ENCODE peak calls at places on chromosomes 3 and 15, in six cellular contexts. S, X, Z, G, N and Y are unnamed samples. For H3K9me2, the result is how much of the 10 kb centered on the place peaks cover.

GRCh38 chr3:71201939-71202338 is 381.6 kb downstream of the FOXP1 start:
- DNase-seq in X (no peak), Z (peak), S (no peak), N (no peak), G (no peak), Y (peak)

GRCh38 chr3:149266733-149267132 is 45.1 kb upstream of the CP start:
- DNase-seq in S (no peak), G (no peak), Z (peak), N (no peak), X (no peak), Y (no peak)

GRCh38 chr3:11567516-11568467 is 75.9 kb downstream of the VGLL4 start:
- DNase-seq in G (peak), X (no peak), S (no peak), N (no peak), Z (peak), Y (peak)

GRCh38 chr15:45714501-45715488 is 80.0 kb downstream of the SQOR start:
- DNase-seq in G (peak), Z (peak), X (peak), S (peak), N (peak), Y (peak)

GRCh38 chr3:101212740-101213139 is 107.6 kb downstream of the IMPG2 start:
- DNase-seq in Z (no peak), S (no peak), X (peak), N (no peak), G (no peak), Y (no peak)

GRCh38 chr3:9014189-9014588 is 50.9 kb upstream of the RAD18 start:
- DNase-seq in G (no peak), S (no peak), N (no peak), Z (peak), X (no peak), Y (peak)

GRCh38 chr15:59622289-59622688 is 10.7 kb downstream of the GCNT3 start:
- DNase-seq in G (peak), Z (peak), S (peak), N (peak), X (peak), Y (peak)

GRCh38 chr15:27086146-27086545 is 115.2 kb downstream of the GABRG3 start:
- DNase-seq in Z (no peak), N (no peak), S (no peak), X (no peak), G (no peak), Y (no peak)

GRCh38 chr3:11810276-11810675 is 36.4 kb downstream of the TAMM41 start:
- DNase-seq in X (no peak), Z (peak), S (no peak), N (no peak), G (no peak), Y (peak)

GRCh38 chr3:43855674-43856299 is 165.0 kb downstream of the ABHD5 start:
- DNase-seq in Z (peak), G (peak), N (peak), S (peak), X (peak), Y (peak)

GRCh38 chr3:69865920-69866679 is 126.8 kb downstream of the MITF start:
- DNase-seq in G (no peak), S (no peak), N (no peak), Z (no peak), X (no peak), Y (no peak)

GRCh38 chr15:41622901-41623300 is 37.3 kb upstream of the MGA start:
- DNase-seq in X (no peak), N (no peak), S (no peak), Z (no peak), G (no peak), Y (no peak)

GRCh38 chr3:105828703-105829102 is 40.1 kb downstream of the CBLB start:
- DNase-seq in N (no peak), S (no peak), G (no peak), Z (no peak), X (peak), Y (no peak)

GRCh38 chr3:15325228-15325627 is 7.2 kb downstream of the SH3BP5 start:
- DNase-seq in X (no peak), S (no peak), N (no peak), G (no peak), Z (peak), Y (peak)

GRCh38 chr15:56327721-56328502 is 37.3 kb upstream of the TEX9 start:
- DNase-seq in Z (peak), X (no peak), N (no peak), S (no peak), G (no peak), Y (peak)

GRCh38 chr3:192887047-192887446 is 30.6 kb downstream of the MB21D2 start:
- DNase-seq in G (peak), S (no peak), Z (no peak), N (no peak), X (no peak), Y (peak)

GRCh38 chr3:162337630-162338029 is 841.0 kb downstream of the OTOL1 start:
- DNase-seq in X (no peak), G (no peak), N (no peak), S (no peak), Z (no peak), Y (peak)

GRCh38 chr3:100271522-100271921 is 10.7 kb downstream of the TBC1D23 start:
- DNase-seq in X (no peak), N (no peak), S (no peak), Z (no peak), G (no peak), Y (no peak)

GRCh38 chr3:127131625-127132170 is 61.2 kb upstream of the PRR23E start:
- DNase-seq in S (no peak), X (no peak), Z (no peak), G (no peak), N (no peak), Y (no peak)

GRCh38 chr3:76997733-76998132 is 42.2 kb upstream of the ROBO2 start:
- DNase-seq in S (no peak), X (no peak), N (no peak), G (no peak), Z (peak), Y (no peak)

GRCh38 chr3:23668430-23668904 is 137.3 kb upstream of the UBE2E1 start:
- DNase-seq in Z (peak), G (peak), X (no peak), S (no peak), N (no peak), Y (peak)

GRCh38 chr3:2141482-2141881 is 42.8 kb downstream of the CNTN4 start:
- DNase-seq in X (no peak), N (no peak), G (no peak), S (no peak), Z (no peak), Y (no peak)

GRCh38 chr15:59406446-59406845 is 31.5 kb upstream of the FAM81A start:
- DNase-seq in N (peak), G (no peak), S (peak), X (peak), Z (no peak), Y (no peak)

GRCh38 chr3:26236511-26236910 is 386.1 kb upstream of the LRRC3B start:
- DNase-seq in Z (no peak), X (no peak), S (no peak), N (no peak), G (no peak), Y (no peak)

GRCh38 chr3:194137314-194138097 is 1.6 kb downstream of the HES1 start:
- DNase-seq in X (peak), Z (peak), S (peak), G (no peak), N (peak), Y (peak)

GRCh38 chr15:101394654-101395053 is 94.9 kb downstream of the PCSK6 start:
- DNase-seq in Z (no peak), G (no peak), S (no peak), N (no peak), X (no peak), Y (no peak)

GRCh38 chr3:86937306-86937791 is 53.6 kb downstream of the VGLL3 start:
- DNase-seq in Z (peak), G (no peak), N (no peak), X (no peak), S (no peak), Y (no peak)

GRCh38 chr3:157438371-157438735 is 1.7 kb downstream of the PTX3 start:
- DNase-seq in X (no peak), Z (peak), S (no peak), G (no peak), N (no peak), Y (peak)

GRCh38 chr3:157939166-157939565 is 167.1 kb downstream of the SHOX2 start:
- DNase-seq in S (no peak), N (no peak), X (peak), G (no peak), Z (no peak), Y (no peak)

GRCh38 chr15:35496585-35496984 is 49.4 kb downstream of the DPH6 start:
- DNase-seq in S (no peak), G (no peak), N (peak), Z (no peak), X (no peak), Y (no peak)

GRCh38 chr15:36479200-36479896 is 100.1 kb upstream of the CDIN1 start:
- DNase-seq in S (no peak), Z (peak), X (no peak), G (no peak), N (no peak), Y (no peak)

GRCh38 chr3:193552911-193553310 is 1.8 kb downstream of the ATP13A4 start:
- DNase-seq in N (no peak), S (no peak), G (no peak), X (no peak), Z (no peak), Y (no peak)

GRCh38 chr3:14145670-14146380 is 21.0 kb downstream of the TMEM43 start:
- DNase-seq in Z (no peak), G (no peak), S (no peak), X (no peak), N (no peak), Y (no peak)

GRCh38 chr3:140753865-140754754 is 76.2 kb downstream of the TRIM42 start:
- DNase-seq in X (no peak), Z (no peak), G (no peak), N (peak), S (peak), Y (peak)

GRCh38 chr3:140752499-140752898 is 74.6 kb downstream of the TRIM42 start:
- DNase-seq in G (no peak), Z (no peak), X (peak), N (no peak), S (no peak), Y (no peak)

GRCh38 chr3:140748171-140748570 is 70.3 kb downstream of the TRIM42 start:
- DNase-seq in S (no peak), G (no peak), N (no peak), X (no peak), Z (no peak), Y (no peak)

GRCh38 chr3:140748903-140749302 is 71.0 kb downstream of the TRIM42 start:
- DNase-seq in N (no peak), X (no peak), S (no peak), Z (no peak), G (no peak), Y (no peak)
- H2AFZ ChIP-seq in N (no peak), X (no peak), S (no peak), Z (no peak), G (no peak), Y (no peak)

DNA sequence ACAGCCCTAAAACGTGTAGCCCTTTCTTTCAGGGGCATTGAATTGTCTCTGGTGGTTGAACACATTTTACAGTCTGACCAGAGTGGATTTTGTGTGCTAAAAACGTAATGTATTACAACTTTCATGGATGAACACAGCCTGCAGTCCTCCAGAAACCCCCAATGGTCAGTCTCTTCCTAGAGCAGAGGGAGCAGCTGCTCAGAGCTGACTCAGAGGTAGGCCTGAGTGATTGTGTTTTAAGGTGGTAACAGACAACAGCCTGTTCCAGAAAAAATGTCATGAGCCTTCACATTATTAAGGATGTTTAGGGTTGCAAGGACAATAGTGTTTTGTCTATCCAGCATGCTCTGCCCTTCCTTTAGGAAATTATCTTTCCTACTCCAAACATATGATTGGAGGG is 34.5 kb upstream of the CTNNB1 start:
- DNase-seq in X (no peak), G (no peak), N (no peak), Z (no peak), S (no peak), Y (no peak)
- H3K9me2 ChIP-seq in X (under half), G (under half), N (under half), Z (under half), S (under half), Y (under half)

DNA sequence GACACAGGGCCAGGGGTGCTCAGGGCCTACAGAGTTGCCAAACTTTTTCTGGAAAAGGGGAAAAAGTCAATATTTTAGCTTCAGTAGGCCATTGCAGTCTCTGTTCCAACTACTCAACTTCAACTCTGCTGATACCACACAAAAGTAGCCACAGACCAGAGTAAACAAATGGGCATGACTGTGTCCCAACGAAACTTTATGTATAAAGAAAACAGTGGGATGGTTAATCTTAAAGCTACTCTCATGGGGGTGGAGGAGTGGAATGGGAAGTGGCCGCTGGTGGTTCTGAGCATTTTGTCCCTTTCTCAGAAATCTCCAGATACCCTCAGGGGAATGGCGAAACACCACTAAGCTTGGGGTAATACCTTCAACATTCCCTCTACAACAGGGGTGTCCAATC is 69.9 kb downstream of the OSBPL10 start:
- DNase-seq in G (no peak), X (no peak), N (no peak), Z (no peak), S (no peak), Y (no peak)
- H3K4me2 ChIP-seq in G (no peak), X (peak), N (no peak), Z (no peak), S (peak), Y (no peak)

GRCh38 chr15:72968531-72968922 is 83.7 kb upstream of the NEO1 start:
- DNase-seq in Z (no peak), S (no peak), X (peak), N (no peak), G (no peak), Y (peak)

GRCh38 chr15:72967397-72967796 is 84.9 kb upstream of the NEO1 start:
- DNase-seq in N (no peak), X (no peak), Z (no peak), G (no peak), S (no peak), Y (no peak)

GRCh38 chr15:72967836-72968530 is 84.3 kb upstream of the NEO1 start:
- DNase-seq in N (no peak), X (no peak), G (no peak), Z (no peak), S (no peak), Y (no peak)

GRCh38 chr15:72965671-72966070 is 86.6 kb upstream of the NEO1 start:
- DNase-seq in G (no peak), Z (no peak), S (no peak), N (no peak), X (no peak), Y (no peak)

DNA sequence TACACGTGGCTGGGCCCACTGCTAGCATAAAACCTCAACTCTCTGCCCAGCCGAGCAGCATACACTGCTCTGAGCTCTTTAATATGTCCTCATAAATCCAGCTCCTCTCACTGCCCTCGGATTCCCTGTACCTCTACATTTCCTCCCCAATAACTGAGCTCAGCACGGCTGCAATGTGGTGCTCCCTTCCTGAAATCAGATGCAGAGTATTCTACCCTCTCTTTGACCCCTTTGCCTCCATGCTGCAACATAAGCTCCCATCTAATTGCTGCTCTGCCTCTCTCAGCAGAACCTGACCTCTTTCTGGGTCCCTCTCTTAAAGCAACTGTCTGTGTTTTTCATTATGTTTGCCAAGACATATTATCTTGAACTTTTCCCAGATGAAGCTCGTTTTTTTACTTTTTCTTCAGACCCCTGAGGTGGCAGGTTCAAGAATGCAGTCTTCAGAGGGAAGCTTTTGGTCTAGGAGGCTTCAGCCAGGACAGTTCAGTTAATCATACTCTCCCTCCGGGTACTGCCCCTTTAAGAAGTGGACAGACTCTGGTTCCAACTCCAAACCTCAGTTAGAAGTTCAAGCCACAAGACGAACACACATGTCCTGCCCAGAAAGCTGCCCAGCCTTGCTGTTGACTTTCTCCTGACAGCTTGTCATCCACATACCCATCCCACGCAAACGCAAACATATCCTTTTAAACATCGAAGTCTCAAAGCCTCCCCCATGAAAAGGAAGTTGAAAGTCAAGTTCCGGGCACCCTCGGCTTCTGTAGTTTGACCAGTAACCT is 81.1 kb upstream of the NEO1 start:
- DNase-seq in G (no peak), N (no peak), Z (peak), S (no peak), X (no peak), Y (no peak)
- H2AFZ ChIP-seq in G (no peak), N (no peak), Z (peak), S (no peak), X (no peak), Y (no peak)

GRCh38 chr3:16793321-16793720 is 91.4 kb upstream of the PLCL2 start:
- DNase-seq in N (no peak), Z (no peak), G (no peak), X (no peak), S (no peak), Y (no peak)

GRCh38 chr3:16789344-16790100 is 95.2 kb upstream of the PLCL2 start:
- DNase-seq in G (no peak), Z (no peak), N (no peak), X (no peak), S (peak), Y (no peak)

GRCh38 chr3:16790432-16791379 is 94.0 kb upstream of the PLCL2 start:
- DNase-seq in N (no peak), S (no peak), X (no peak), G (no peak), Z (no peak), Y (no peak)

GRCh38 chr3:16784958-16785357 is 99.8 kb upstream of the PLCL2 start:
- DNase-seq in N (no peak), X (no peak), G (no peak), S (no peak), Z (no peak), Y (no peak)

DNA sequence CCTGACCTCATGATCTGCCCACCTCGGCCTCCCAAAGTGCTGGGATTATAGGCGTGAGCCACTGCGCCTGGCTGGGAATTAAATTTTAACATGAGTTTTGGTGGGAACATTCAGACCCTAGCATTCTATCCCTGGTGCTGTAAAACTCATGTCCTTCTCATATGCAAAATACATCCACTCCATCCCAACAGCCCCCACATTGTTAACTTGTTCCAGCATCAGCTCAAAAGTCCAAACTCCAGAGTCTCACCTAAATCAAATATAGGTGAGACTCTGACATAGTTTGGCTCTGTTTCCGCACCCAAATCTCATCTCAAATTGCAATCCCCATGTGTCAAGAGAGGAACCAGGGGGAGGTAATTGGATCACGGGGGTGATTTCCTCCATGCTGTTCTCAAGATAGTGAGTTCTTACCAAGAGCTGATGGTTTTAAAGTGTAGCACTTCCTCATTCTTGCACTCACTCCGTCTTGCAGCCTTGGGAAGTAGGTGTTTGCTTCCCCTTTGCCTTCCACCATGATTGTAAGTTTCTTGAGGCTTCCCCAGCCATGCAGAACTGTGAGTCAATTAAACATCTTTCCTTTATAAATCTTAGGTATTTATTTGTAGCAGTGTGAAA is 96.2 kb upstream of the PLCL2 start:
- DNase-seq in S (no peak), X (no peak), G (no peak), N (no peak), Z (no peak), Y (no peak)
- H3K9me2 ChIP-seq in S (under half), X (under half), G (under half), N (under half), Z (under half), Y (under half)